ENCODE peak calls at places on chromosomes 5 and 9, in five cellular contexts. P, F, L, X and U are unnamed samples.

GRCh38 chr5:23820764-23821471 is 313.5 kb downstream of the PRDM9 start:
- DNase-seq in P (no peak), F (no peak), L (no peak), X (no peak), U (no peak)

GRCh38 chr5:149217802-149218153 is 53.9 kb upstream of the AFAP1L1 start:
- DNase-seq in P (peak; percentile 41), F (no peak), L (no peak), X (no peak), U (no peak)

GRCh38 chr9:129165198-129165597 is 12.9 kb downstream of the IER5L start:
- DNase-seq in P (no peak), F (no peak), L (no peak), X (no peak), U (no peak)

GRCh38 chr5:111512026-111512405 is 319 bp downstream of the STARD4 start:
- DNase-seq in P (no peak), F (peak; percentile 62), L (no peak), X (peak; percentile 50), U (no peak)

GRCh38 chr9:17531642-17532254 is 47.1 kb upstream of the SH3GL2 start:
- DNase-seq in P (no peak), F (no peak), L (no peak), X (no peak), U (no peak)

GRCh38 chr5:53490747-53491146 is 10.3 kb downstream of the FST start:
- DNase-seq in P (no peak), F (no peak), L (no peak), X (no peak), U (no peak)

GRCh38 chr5:179878222-179879002 is 19.8 kb upstream of the MRNIP start:
- DNase-seq in P (no peak), F (no peak), L (no peak), X (peak; percentile 34), U (no peak)

GRCh38 chr5:80041536-80041935 is 6.4 kb downstream of the THBS4 start:
- DNase-seq in P (no peak), F (no peak), L (no peak), X (no peak), U (no peak)

GRCh38 chr5:168710706-168711105 is 131.5 kb upstream of the PANK3 start:
- DNase-seq in P (no peak), F (peak; percentile 28), L (no peak), X (no peak), U (no peak)

GRCh38 chr5:132070460-132071337 is 2.9 kb upstream of the CSF2 start:
- DNase-seq in P (no peak), F (no peak), L (no peak), X (no peak), U (no peak)

GRCh38 chr5:171441246-171441791 is 21.9 kb downstream of the FGF18 start:
- DNase-seq in P (no peak), F (no peak), L (no peak), X (no peak), U (no peak)

GRCh38 chr9:35646583-35647265 is 4.0 kb downstream of the SIT1 start:
- DNase-seq in P (peak; percentile 93), F (peak; percentile 93), L (peak; percentile 93), X (peak; percentile 94), U (peak; percentile 90)

GRCh38 chr9:26781906-26782305 is 110.7 kb downstream of the CAAP1 start:
- DNase-seq in P (no peak), F (no peak), L (no peak), X (no peak), U (no peak)
- H3K27me3 ChIP-seq in P (no peaks in the 10 kb centered on the region), F (no peaks in the 10 kb centered on the region), L (no peaks in the 10 kb centered on the region), X (no peaks in the 10 kb centered on the region), U (no peaks in the 10 kb centered on the region)

GRCh38 chr9:36763778-36764177 is 191.1 kb downstream of the MELK start:
- DNase-seq in P (no peak), F (no peak), L (no peak), X (no peak), U (no peak)

GRCh38 chr9:36764364-36765076 is 191.8 kb downstream of the MELK start:
- DNase-seq in P (no peak), F (no peak), L (no peak), X (no peak), U (no peak)

GRCh38 chr9:36765077-36765390 is 192.3 kb downstream of the MELK start:
- DNase-seq in P (no peak), F (no peak), L (no peak), X (no peak), U (no peak)

GRCh38 chr9:36762958-36763357 is 190.3 kb downstream of the MELK start:
- DNase-seq in P (no peak), F (no peak), L (no peak), X (no peak), U (no peak)

GRCh38 chr9:36765468-36766341 is 193.0 kb downstream of the MELK start:
- DNase-seq in P (peak; percentile 41), F (no peak), L (peak; percentile 27), X (no peak), U (peak; percentile 91)
- H3K27ac ChIP-seq in P (no peak overlapping the region), F (no peak overlapping the region), L (no peak overlapping the region), X (no peak overlapping the region), U (no peak overlapping the region)

GRCh38 chr5:77560677-77561263 is 68.7 kb upstream of the WDR41 start:
- DNase-seq in P (no peak), F (no peak), L (no peak), X (no peak), U (no peak)

GRCh38 chr5:77558266-77558665 is 66.2 kb upstream of the WDR41 start:
- DNase-seq in P (no peak), F (no peak), L (no peak), X (no peak), U (no peak)

GRCh38 chr5:77563475-77563874 is 71.4 kb upstream of the WDR41 start:
- DNase-seq in P (no peak), F (no peak), L (no peak), X (no peak), U (no peak)

DNA sequence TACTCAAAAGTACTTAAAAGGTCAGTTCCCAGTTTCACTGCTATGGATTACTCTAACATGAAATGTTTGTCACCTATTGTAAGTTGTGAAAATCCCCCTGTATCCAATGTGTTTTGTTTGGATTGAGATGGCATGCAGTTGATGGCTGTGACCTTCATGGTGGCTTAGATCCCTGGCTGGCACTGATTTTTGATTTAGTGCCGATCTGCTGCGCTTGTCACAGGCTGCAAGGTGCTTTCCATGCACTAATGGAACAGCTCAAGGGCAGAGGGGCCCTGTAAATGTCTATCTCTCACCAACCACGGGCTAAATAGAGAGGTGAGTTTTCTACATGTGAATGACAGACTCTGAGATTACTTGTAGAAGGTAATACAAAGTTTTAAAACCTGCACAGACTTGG is 69.8 kb upstream of the WDR41 start:
- DNase-seq in P (no peak), F (no peak), L (no peak), X (no peak), U (no peak)
- H3K27me3 ChIP-seq in P (peaks cover 2% of the 10 kb centered on the region), F (no peaks in the 10 kb centered on the region), L (no peaks in the 10 kb centered on the region), X (no peaks in the 10 kb centered on the region), U (no peaks in the 10 kb centered on the region)

GRCh38 chr5:14753292-14753691 is 88.8 kb downstream of the OTULIN start:
- DNase-seq in P (no peak), F (no peak), L (no peak), X (no peak), U (no peak)
- H3K27ac ChIP-seq in P (peak overlapping the region; percentile 79), F (peak overlapping the region; percentile 51), L (no peak overlapping the region), X (no peak overlapping the region), U (no peak overlapping the region)

GRCh38 chr9:91424403-91425176 is 958 bp upstream of the NFIL3 start:
- DNase-seq in P (peak; percentile 85), F (peak; percentile 95), L (peak; percentile 94), X (peak; percentile 83), U (peak; percentile 65)
- H3K27me3 ChIP-seq in P (no peaks in the 10 kb centered on the region), F (no peaks in the 10 kb centered on the region), L (no peaks in the 10 kb centered on the region), X (no peaks in the 10 kb centered on the region), U (no peaks in the 10 kb centered on the region)

GRCh38 chr5:124057815-124058231 is 545.8 kb downstream of the CSNK1G3 start:
- DNase-seq in P (no peak), F (no peak), L (no peak), X (no peak), U (no peak)

GRCh38 chr5:124060010-124060409 is 548.0 kb downstream of the CSNK1G3 start:
- DNase-seq in P (no peak), F (no peak), L (no peak), X (no peak), U (no peak)

GRCh38 chr5:124059200-124059599 is 547.2 kb downstream of the CSNK1G3 start:
- DNase-seq in P (no peak), F (no peak), L (no peak), X (no peak), U (no peak)

GRCh38 chr5:124056326-124057160 is 544.6 kb downstream of the CSNK1G3 start:
- DNase-seq in P (no peak), F (no peak), L (no peak), X (no peak), U (no peak)

DNA sequence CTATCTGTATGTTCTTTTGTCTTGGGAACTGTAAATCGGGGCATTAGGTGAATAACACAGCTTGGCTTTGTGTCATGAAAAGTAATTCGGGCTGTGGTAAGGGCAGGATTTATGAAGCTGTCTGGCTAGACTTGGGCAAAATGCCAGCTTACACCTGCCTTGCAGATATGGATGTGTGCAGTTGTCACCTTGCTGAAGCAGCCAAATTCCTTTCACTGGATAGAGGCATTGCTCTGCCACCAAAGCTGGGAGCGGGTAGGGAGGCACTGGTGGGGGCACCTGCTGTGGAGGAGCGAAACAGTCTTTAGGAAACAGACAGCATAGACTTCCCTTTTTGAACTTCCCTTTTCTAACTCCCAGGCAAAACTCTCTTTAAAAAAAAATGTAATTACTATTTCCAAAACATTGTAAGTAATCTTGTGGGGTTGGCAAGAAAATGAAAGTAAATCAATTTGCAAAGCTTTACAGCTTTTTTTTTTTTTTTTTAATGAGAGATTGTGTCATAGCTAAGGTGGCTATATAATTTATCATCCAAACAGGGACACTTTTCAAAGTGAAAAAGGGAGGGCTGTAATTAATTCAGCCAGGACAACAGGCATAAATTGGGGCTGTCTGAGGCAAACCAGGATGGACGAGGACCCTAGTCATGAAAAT is 545.3 kb downstream of the CSNK1G3 start:
- DNase-seq in P (peak; percentile 19), F (no peak), L (peak; percentile 18), X (peak; percentile 49), U (no peak)
- H3K27ac ChIP-seq in P (no peak overlapping the region), F (no peak overlapping the region), L (peak overlapping the region; percentile 9), X (no peak overlapping the region), U (no peak overlapping the region)

GRCh38 chr5:82599692-82600091 is 321.5 kb upstream of the RPS23 start:
- DNase-seq in P (no peak), F (no peak), L (no peak), X (no peak), U (no peak)
- H3K27me3 ChIP-seq in P (peaks cover 7% of the 10 kb centered on the region), F (no peaks in the 10 kb centered on the region), L (no peaks in the 10 kb centered on the region), X (no peaks in the 10 kb centered on the region), U (no peaks in the 10 kb centered on the region)